ENCODE peak calls at places on chromosomes 2 and 18, in six cellular contexts. I is upper lobe of left lung; C is GM20000; M is tibial artery; X is stimulated activated naive B cell treated with anti-CD40 and anti-IgM and Interleukin-4, amounts not matched to agents 10 μg/mL and 1 μg/mL and 100 μg/mL, for 72 hours; Y is ovary. K is an unnamed sample.

GRCh38 chr18:60452424-60452823 is 79.8 kb upstream of the MC4R start:
- DNase-seq in I (no peak), C (no peak), M (no peak), X (no peak), Y (no peak), K (no peak)

GRCh38 chr2:61436092-61436491 is 34.8 kb downstream of the USP34 start:
- DNase-seq in I (no peak), C (no peak), M (no peak), X (no peak), Y (no peak), K (no peak)

GRCh38 chr2:218882463-218882821 is 1.8 kb downstream of the WNT10A start:
- DNase-seq in I (no peak), C (no peak), M (no peak), X (no peak), Y (no peak), K (no peak)

GRCh38 chr18:58231930-58232329 is 187.9 kb downstream of the NEDD4L start:
- DNase-seq in I (peak), C (peak), M (no peak), X (no peak), Y (no peak), K (no peak)

GRCh38 chr2:11056614-11057013 is 98.7 kb upstream of the SLC66A3 start:
- DNase-seq in I (no peak), C (no peak), M (no peak), X (no peak), Y (no peak), K (no peak)

GRCh38 chr18:76803413-76803812 is 18.9 kb upstream of the ZNF236 start:
- DNase-seq in I (no peak), C (no peak), M (no peak), X (no peak), Y (no peak), K (no peak)

GRCh38 chr18:57737661-57738060 is 65.5 kb downstream of the ATP8B1 start:
- DNase-seq in I (peak), C (no peak), M (peak), X (no peak), Y (peak), K (peak)

GRCh38 chr2:24616606-24617005 is 125.6 kb downstream of the NCOA1 start:
- DNase-seq in I (no peak), C (no peak), M (no peak), X (no peak), Y (no peak), K (no peak)

GRCh38 chr2:121626777-121627524 is 22.3 kb downstream of the CLASP1 start:
- DNase-seq in I (peak), C (no peak), M (peak), X (no peak), Y (peak), K (no peak)

GRCh38 chr18:11866329-11866728 is 15.1 kb downstream of the CHMP1B start:
- DNase-seq in I (no peak), C (no peak), M (peak), X (no peak), Y (no peak), K (no peak)

GRCh38 chr2:238136820-238137537 is 1.5 kb upstream of the KLHL30 start:
- DNase-seq in I (peak), C (no peak), M (peak), X (no peak), Y (no peak), K (no peak)

GRCh38 chr2:239160226-239161143 is 240.3 kb downstream of the HDAC4 start:
- DNase-seq in I (peak), C (no peak), M (peak), X (no peak), Y (no peak), K (peak)

GRCh38 chr2:227378371-227378782 is 729 bp downstream of the TM4SF20 start:
- DNase-seq in I (no peak), C (no peak), M (no peak), X (no peak), Y (no peak), K (no peak)

GRCh38 chr2:172425336-172425735 is 2.0 kb upstream of the ITGA6 start:
- DNase-seq in I (no peak), C (no peak), M (no peak), X (no peak), Y (no peak), K (no peak)

GRCh38 chr2:25043241-25043867 is 1.5 kb downstream of the EFR3B start:
- DNase-seq in I (no peak), C (peak), M (no peak), X (peak), Y (no peak), K (no peak)

GRCh38 chr2:196597531-196597930 is 42.0 kb upstream of the CCDC150 start:
- DNase-seq in I (no peak), C (no peak), M (no peak), X (no peak), Y (no peak), K (no peak)

GRCh38 chr2:120886967-120887672 is 151.5 kb downstream of the GLI2 start:
- DNase-seq in I (no peak), C (no peak), M (no peak), X (no peak), Y (no peak), K (peak)

GRCh38 chr2:237277151-237277550 is 136.8 kb downstream of the COL6A3 start:
- DNase-seq in I (no peak), C (no peak), M (no peak), X (no peak), Y (no peak), K (no peak)

K was measured in pancreas.